ENCODE peak calls at places on chromosome 17, in five cellular contexts. G, S, U, D and R are unnamed samples.

GRCh38 chr17:29133146-29133713 is 47.0 kb downstream of the MYO18A start:
- DNase-seq in G (peak; percentile 91), D (peak; percentile 63), S (no peak), U (peak; percentile 74), R (peak; percentile 64)

GRCh38 chr17:77382356-77382911 is 241.7 kb downstream of the SEC14L1 start:
- DNase-seq in S (no peak), G (no peak), U (no peak), D (no peak), R (no peak)

GRCh38 chr17:55394357-55395021 is 27.1 kb downstream of the MMD start:
- DNase-seq in G (no peak), D (no peak), U (no peak), S (no peak), R (no peak)

GRCh38 chr17:27809555-27809954 is 9.2 kb upstream of the NOS2 start:
- DNase-seq in U (no peak), D (no peak), G (no peak), S (no peak), R (no peak)

GRCh38 chr17:14510136-14510535 is 209.3 kb downstream of the HS3ST3B1 start:
- DNase-seq in D (no peak), S (no peak), G (no peak), U (no peak), R (no peak)

GRCh38 chr17:44362056-44362355 is 1.6 kb downstream of the FAM171A2 start:
- DNase-seq in S (no peak), G (no peak), U (no peak), D (no peak), R (no peak)

GRCh38 chr17:18139949-18140348 is 31.4 kb downstream of the MYO15A start:
- DNase-seq in G (no peak), S (no peak), U (no peak), D (peak; percentile 36), R (no peak)

GRCh38 chr17:28563475-28563874 is 7.8 kb downstream of the PIGS start:
- DNase-seq in S (no peak), G (no peak), D (peak; percentile 82), U (no peak), R (no peak)

GRCh38 chr17:31537558-31537957 is 146.1 kb downstream of the RAB11FIP4 start:
- DNase-seq in S (no peak), U (no peak), G (no peak), D (peak; percentile 49), R (no peak)

GRCh38 chr17:16940116-16940881 is 31.6 kb downstream of the TNFRSF13B start:
- DNase-seq in S (peak; percentile 36), D (no peak), G (no peak), U (no peak), R (no peak)

GRCh38 chr17:79504181-79504605 is 106.7 kb downstream of the RBFOX3 start:
- DNase-seq in U (no peak), S (no peak), D (no peak), G (no peak), R (no peak)
- TF ChIP-seq CTCF in U (no peak), S (no peak), D (no peak), G (no peak), R (no peak)

DNA sequence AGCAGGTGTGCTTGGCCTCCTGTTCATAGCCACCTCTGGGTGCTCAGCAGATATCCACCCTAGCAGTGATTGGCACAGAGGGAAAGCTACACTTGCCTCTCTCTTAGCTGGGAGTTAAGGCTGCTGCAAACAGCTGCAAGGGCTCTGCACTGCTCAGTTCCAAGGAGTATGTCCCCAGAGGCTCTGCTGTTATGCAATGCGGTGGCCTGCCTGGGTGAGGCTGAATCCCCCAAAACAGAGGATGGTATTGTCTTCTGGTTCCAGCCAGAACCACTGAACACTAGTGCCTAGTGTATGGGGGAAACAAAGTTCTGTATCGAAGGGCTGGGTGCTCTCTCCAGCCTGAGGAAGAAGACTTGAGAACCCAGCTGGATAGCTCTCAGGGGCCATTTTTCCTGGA is 16.8 kb downstream of the TMEM94 start:
- DNase-seq in D (peak; percentile 35), G (no peak), U (no peak), S (no peak), R (no peak)
- H3K4me1 ChIP-seq in D (peaks cover 35% of the 10 kb centered on the region), G (peaks cover 42% of the 10 kb centered on the region), U (peaks cover 65% of the 10 kb centered on the region), S (peaks cover 29% of the 10 kb centered on the region), R (peaks cover 44% of the 10 kb centered on the region)

GRCh38 chr17:1529863-1530262 is 13.5 kb upstream of the INPP5K start:
- DNase-seq in S (no peak), U (no peak), D (no peak), G (no peak), R (no peak)

GRCh38 chr17:1533649-1534325 is 17.4 kb upstream of the INPP5K start:
- DNase-seq in U (no peak), D (no peak), G (no peak), S (no peak), R (no peak)

GRCh38 chr17:1535737-1536136 is 19.3 kb upstream of the INPP5K start:
- DNase-seq in G (no peak), U (no peak), D (no peak), S (no peak), R (no peak)

GRCh38 chr17:1532836-1533602 is 16.6 kb upstream of the INPP5K start:
- DNase-seq in D (peak; percentile 10), S (no peak), G (no peak), U (no peak), R (no peak)
- TF ChIP-seq CTCF in D (peak; percentile 23), S (no peak), G (no peak), U (peak; percentile 43), R (no peak)

GRCh38 chr17:57576744-57577143 is 168.4 kb downstream of the CCDC182 start:
- DNase-seq in S (no peak), U (no peak), D (no peak), G (no peak), R (no peak)
- H3K4me1 ChIP-seq in S (peaks cover 14% of the 10 kb centered on the region), U (peaks cover 57% of the 10 kb centered on the region), D (peaks cover 10% of the 10 kb centered on the region), G (peaks cover 33% of the 10 kb centered on the region), R (peaks cover 34% of the 10 kb centered on the region)

GRCh38 chr17:63082273-63082861 is 116.3 kb downstream of the TANC2 start:
- DNase-seq in U (no peak), S (no peak), G (no peak), D (peak; percentile 66), R (no peak)
- TF ChIP-seq CTCF in U (peak; percentile 49), S (no peak), G (no peak), D (peak; percentile 51), R (peak; percentile 26)

GRCh38 chr17:40335620-40336019 is 26.6 kb downstream of the RARA start:
- DNase-seq in D (no peak), U (no peak), G (no peak), S (no peak), R (no peak)
- H3K4me1 ChIP-seq in D (peaks cover 16% of the 10 kb centered on the region), U (peaks cover 100% of the 10 kb centered on the region), G (peaks cover 91% of the 10 kb centered on the region), S (peaks cover 99% of the 10 kb centered on the region), R (peaks cover 80% of the 10 kb centered on the region)

DNA sequence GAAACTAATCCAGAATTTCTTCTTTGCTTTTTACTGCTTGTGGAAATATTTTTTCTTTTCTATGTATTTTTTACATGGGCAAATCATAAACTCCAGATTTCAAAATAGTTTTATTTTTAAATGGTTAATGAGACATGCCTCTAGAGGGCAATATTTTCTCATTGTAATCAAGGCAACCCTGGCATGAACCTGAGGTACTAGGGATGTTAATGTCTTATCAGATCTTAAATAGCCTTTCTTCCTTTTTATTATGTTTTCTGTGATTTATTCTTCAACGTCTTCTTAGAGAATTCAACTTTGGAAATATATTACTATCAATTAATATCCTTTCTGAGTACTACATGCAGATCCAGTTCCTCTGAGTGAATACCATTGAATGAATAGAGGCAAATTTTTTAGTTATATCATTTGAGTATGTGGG is 324.7 kb downstream of the BCAS3 start:
- DNase-seq in D (peak; percentile 70), S (no peak), G (no peak), U (no peak), R (no peak)
- TF ChIP-seq CTCF in D (peak; percentile 52), S (no peak), G (peak; percentile 58), U (peak; percentile 62), R (peak; percentile 38)